ENCODE peak calls at places on chromosome 1, in seven cellular contexts. One of them, this sample, is unnamed.

GRCh38 chr1:61183471-61184034 is 101.2 kb downstream of the NFIA start:
- DNase-seq in B cell: no peak
- DNase-seq in nephron progenitor cell: no peak
- DNase-seq in T-cell: no peak
- DNase-seq in T-helper 9 cell: no peak
- DNase-seq in pancreas: no peak
- DNase-seq in fibroblast of mammary gland: peak; percentile 56
- DNase-seq in this sample: no peak

GRCh38 chr1:62625415-62625814 is 28.1 kb downstream of the ANGPTL3 start:
- DNase-seq in B cell: no peak
- DNase-seq in nephron progenitor cell: no peak
- DNase-seq in T-cell: no peak
- DNase-seq in T-helper 9 cell: no peak
- DNase-seq in pancreas: no peak
- DNase-seq in fibroblast of mammary gland: peak; percentile 4
- DNase-seq in this sample: no peak

GRCh38 chr1:79133703-79134258 is 127.3 kb upstream of the ADGRL4 start:
- DNase-seq in B cell: no peak
- DNase-seq in nephron progenitor cell: no peak
- DNase-seq in T-cell: no peak
- DNase-seq in T-helper 9 cell: no peak
- DNase-seq in pancreas: peak; percentile 33
- DNase-seq in fibroblast of mammary gland: peak; percentile 12
- DNase-seq in this sample: no peak

GRCh38 chr1:225777058-225777582 is 506 bp upstream of the SRP9 start:
- DNase-seq in B cell: no peak
- DNase-seq in nephron progenitor cell: no peak
- DNase-seq in T-cell: no peak
- DNase-seq in T-helper 9 cell: peak; percentile 4
- DNase-seq in pancreas: no peak
- DNase-seq in fibroblast of mammary gland: no peak
- DNase-seq in this sample: no peak

GRCh38 chr1:116128669-116129068 is 17.5 kb downstream of the MAB21L3 start:
- DNase-seq in B cell: no peak
- DNase-seq in nephron progenitor cell: no peak
- DNase-seq in T-cell: no peak
- DNase-seq in T-helper 9 cell: no peak
- DNase-seq in pancreas: no peak
- DNase-seq in fibroblast of mammary gland: no peak
- DNase-seq in this sample: no peak

GRCh38 chr1:112991721-112992120 is 35.7 kb upstream of the SLC16A1 start:
- DNase-seq in B cell: no peak
- DNase-seq in nephron progenitor cell: no peak
- DNase-seq in T-cell: no peak
- DNase-seq in T-helper 9 cell: no peak
- DNase-seq in pancreas: no peak
- DNase-seq in fibroblast of mammary gland: no peak
- DNase-seq in this sample: no peak

GRCh38 chr1:83901547-83902155 is 97.3 kb downstream of the TTLL7 start:
- DNase-seq in B cell: no peak
- DNase-seq in nephron progenitor cell: no peak
- DNase-seq in T-cell: no peak
- DNase-seq in T-helper 9 cell: no peak
- DNase-seq in pancreas: no peak
- DNase-seq in fibroblast of mammary gland: peak; percentile 93
- DNase-seq in this sample: no peak

GRCh38 chr1:92424376-92424775 is 62.3 kb downstream of the GFI1 start:
- DNase-seq in B cell: no peak
- DNase-seq in nephron progenitor cell: no peak
- DNase-seq in T-cell: no peak
- DNase-seq in T-helper 9 cell: no peak
- DNase-seq in pancreas: no peak
- DNase-seq in fibroblast of mammary gland: no peak
- DNase-seq in this sample: no peak

GRCh38 chr1:101055623-101056022 is 30.0 kb upstream of the DPH5 start:
- DNase-seq in B cell: no peak
- DNase-seq in nephron progenitor cell: no peak
- DNase-seq in T-cell: no peak
- DNase-seq in T-helper 9 cell: no peak
- DNase-seq in pancreas: no peak
- DNase-seq in fibroblast of mammary gland: no peak
- DNase-seq in this sample: no peak

GRCh38 chr1:19065526-19066247 is 109.2 kb upstream of the IFFO2 start:
- DNase-seq in B cell: no peak
- DNase-seq in nephron progenitor cell: no peak
- DNase-seq in T-cell: no peak
- DNase-seq in T-helper 9 cell: no peak
- DNase-seq in pancreas: no peak
- DNase-seq in fibroblast of mammary gland: no peak
- DNase-seq in this sample: no peak

GRCh38 chr1:26378088-26378878 is 5.7 kb upstream of the ZNF683 start:
- DNase-seq in B cell: peak; percentile 66
- DNase-seq in nephron progenitor cell: no peak
- DNase-seq in T-cell: peak; percentile 82
- DNase-seq in T-helper 9 cell: peak; percentile 58
- DNase-seq in pancreas: no peak
- DNase-seq in fibroblast of mammary gland: peak; percentile 98
- DNase-seq in this sample: no peak

GRCh38 chr1:54069792-54070548 is 16.6 kb downstream of the TCEANC2 start:
- DNase-seq in B cell: no peak
- DNase-seq in nephron progenitor cell: no peak
- DNase-seq in T-cell: no peak
- DNase-seq in T-helper 9 cell: no peak
- DNase-seq in pancreas: no peak
- DNase-seq in fibroblast of mammary gland: peak; percentile 64
- DNase-seq in this sample: no peak

GRCh38 chr1:19759740-19760089 is 40.0 kb downstream of the TMCO4 start:
- DNase-seq in B cell: no peak
- DNase-seq in nephron progenitor cell: no peak
- DNase-seq in T-cell: no peak
- DNase-seq in T-helper 9 cell: no peak
- DNase-seq in pancreas: no peak
- DNase-seq in fibroblast of mammary gland: peak; percentile 31
- DNase-seq in this sample: no peak

GRCh38 chr1:44670751-44671640 is 3.3 kb downstream of the TMEM53 start:
- DNase-seq in B cell: no peak
- DNase-seq in nephron progenitor cell: no peak
- DNase-seq in T-cell: no peak
- DNase-seq in T-helper 9 cell: no peak
- DNase-seq in pancreas: no peak
- DNase-seq in fibroblast of mammary gland: no peak
- DNase-seq in this sample: no peak

GRCh38 chr1:26786437-26787380 is 1.0 kb upstream of the PIGV start:
- DNase-seq in B cell: no peak
- DNase-seq in nephron progenitor cell: peak; percentile 32
- DNase-seq in T-cell: no peak
- DNase-seq in T-helper 9 cell: no peak
- DNase-seq in pancreas: no peak
- DNase-seq in fibroblast of mammary gland: peak; percentile 87
- DNase-seq in this sample: no peak

GRCh38 chr1:70084314-70084915 is 121.0 kb downstream of the LRRC40 start:
- DNase-seq in B cell: no peak
- DNase-seq in nephron progenitor cell: no peak
- DNase-seq in T-cell: no peak
- DNase-seq in T-helper 9 cell: no peak
- DNase-seq in pancreas: no peak
- DNase-seq in fibroblast of mammary gland: peak; percentile 49
- DNase-seq in this sample: no peak

GRCh38 chr1:231656741-231657140 is 30.2 kb downstream of the DISC1 start:
- DNase-seq in B cell: no peak
- DNase-seq in nephron progenitor cell: no peak
- DNase-seq in T-cell: no peak
- DNase-seq in T-helper 9 cell: no peak
- DNase-seq in pancreas: no peak
- DNase-seq in fibroblast of mammary gland: no peak
- DNase-seq in this sample: no peak

GRCh38 chr1:236997361-236997760 is 6.9 kb downstream of the MT1HL1 start:
- DNase-seq in B cell: no peak
- DNase-seq in nephron progenitor cell: no peak
- DNase-seq in T-cell: no peak
- DNase-seq in T-helper 9 cell: no peak
- DNase-seq in pancreas: no peak
- DNase-seq in fibroblast of mammary gland: no peak
- DNase-seq in this sample: no peak

GRCh38 chr1:238242156-238242555 is 351.4 kb upstream of the ZP4 start:
- DNase-seq in B cell: no peak
- DNase-seq in nephron progenitor cell: no peak
- DNase-seq in T-cell: no peak
- DNase-seq in T-helper 9 cell: no peak
- DNase-seq in pancreas: no peak
- DNase-seq in fibroblast of mammary gland: no peak
- DNase-seq in this sample: no peak

GRCh38 chr1:8281843-8282509 is 35.9 kb upstream of the SLC45A1 start:
- DNase-seq in B cell: no peak
- DNase-seq in nephron progenitor cell: no peak
- DNase-seq in T-cell: no peak
- DNase-seq in T-helper 9 cell: no peak
- DNase-seq in pancreas: no peak
- DNase-seq in fibroblast of mammary gland: no peak
- DNase-seq in this sample: no peak

GRCh38 chr1:31757989-31758388 is 6.2 kb downstream of the ADGRB2 start:
- DNase-seq in B cell: no peak
- DNase-seq in nephron progenitor cell: no peak
- DNase-seq in T-cell: no peak
- DNase-seq in T-helper 9 cell: no peak
- DNase-seq in pancreas: no peak
- DNase-seq in fibroblast of mammary gland: no peak
- DNase-seq in this sample: no peak

GRCh38 chr1:111192643-111193519 is 7.6 kb downstream of the DENND2D start:
- DNase-seq in B cell: no peak
- DNase-seq in nephron progenitor cell: no peak
- DNase-seq in T-cell: no peak
- DNase-seq in T-helper 9 cell: no peak
- DNase-seq in pancreas: no peak
- DNase-seq in fibroblast of mammary gland: no peak
- DNase-seq in this sample: no peak

GRCh38 chr1:228101614-228101993 is 1.5 kb downstream of the C1orf35 start:
- DNase-seq in B cell: no peak
- DNase-seq in nephron progenitor cell: no peak
- DNase-seq in T-cell: no peak
- DNase-seq in T-helper 9 cell: no peak
- DNase-seq in pancreas: no peak
- DNase-seq in fibroblast of mammary gland: no peak
- DNase-seq in this sample: no peak

GRCh38 chr1:212915245-212916091 is 34.9 kb upstream of the VASH2 start:
- DNase-seq in B cell: no peak
- DNase-seq in nephron progenitor cell: no peak
- DNase-seq in T-cell: no peak
- DNase-seq in T-helper 9 cell: no peak
- DNase-seq in pancreas: no peak
- DNase-seq in fibroblast of mammary gland: peak; percentile 89
- DNase-seq in this sample: no peak

GRCh38 chr1:65979145-65979544 is 186.4 kb downstream of the PDE4B start:
- DNase-seq in B cell: no peak
- DNase-seq in nephron progenitor cell: no peak
- DNase-seq in T-cell: no peak
- DNase-seq in T-helper 9 cell: no peak
- DNase-seq in pancreas: no peak
- DNase-seq in fibroblast of mammary gland: peak; percentile 17
- DNase-seq in this sample: no peak

GRCh38 chr1:200880212-200880611 is 7.4 kb downstream of the GPR25 start:
- DNase-seq in B cell: no peak
- DNase-seq in nephron progenitor cell: no peak
- DNase-seq in T-cell: no peak
- DNase-seq in T-helper 9 cell: no peak
- DNase-seq in pancreas: no peak
- DNase-seq in fibroblast of mammary gland: no peak
- DNase-seq in this sample: no peak

GRCh38 chr1:222010306-222010705 is 268.4 kb upstream of the DUSP10 start:
- DNase-seq in B cell: no peak
- DNase-seq in nephron progenitor cell: no peak
- DNase-seq in T-cell: no peak
- DNase-seq in T-helper 9 cell: no peak
- DNase-seq in pancreas: no peak
- DNase-seq in fibroblast of mammary gland: no peak
- DNase-seq in this sample: no peak

GRCh38 chr1:42155362-42155761 is 2.2 kb downstream of the GUCA2B start:
- DNase-seq in B cell: no peak
- DNase-seq in nephron progenitor cell: no peak
- DNase-seq in T-cell: no peak
- DNase-seq in T-helper 9 cell: no peak
- DNase-seq in pancreas: no peak
- DNase-seq in fibroblast of mammary gland: no peak
- DNase-seq in this sample: no peak

GRCh38 chr1:32336963-32337675 is 1.1 kb upstream of the MARCKSL1 start:
- DNase-seq in B cell: peak; percentile 83
- DNase-seq in nephron progenitor cell: no peak
- DNase-seq in T-cell: peak; percentile 70
- DNase-seq in T-helper 9 cell: peak; percentile 37
- DNase-seq in pancreas: peak; percentile 63
- DNase-seq in fibroblast of mammary gland: peak; percentile 47
- DNase-seq in this sample: no peak

GRCh38 chr1:245500546-245500945 is 345.8 kb downstream of the KIF26B start:
- DNase-seq in B cell: no peak
- DNase-seq in nephron progenitor cell: no peak
- DNase-seq in T-cell: no peak
- DNase-seq in T-helper 9 cell: no peak
- DNase-seq in pancreas: no peak
- DNase-seq in fibroblast of mammary gland: peak; percentile 88
- DNase-seq in this sample: no peak

GRCh38 chr1:83717785-83718184 is 281.1 kb downstream of the TTLL7 start:
- DNase-seq in B cell: no peak
- DNase-seq in nephron progenitor cell: no peak
- DNase-seq in T-cell: no peak
- DNase-seq in T-helper 9 cell: no peak
- DNase-seq in pancreas: no peak
- DNase-seq in fibroblast of mammary gland: no peak
- DNase-seq in this sample: no peak